ENCODE peak calls at places on chromosomes 4 and X, in five cellular contexts. A, Y, F, J and S are unnamed samples.

GRCh38 chr4:179307297-179308136 is 1865.3 kb upstream of the AGA start:
- DNase-seq in A (peak), Y (peak), F (peak), J (peak), S (no peak)

GRCh38 chr4:32199639-32200038 is 1479.5 kb downstream of the PCDH7 start:
- DNase-seq in A (no peak), Y (no peak), F (no peak), J (no peak), S (no peak)

GRCh38 chr4:5276475-5277045 is 225.3 kb downstream of the STK32B start:
- DNase-seq in A (no peak), Y (no peak), F (no peak), J (no peak), S (no peak)

GRCh38 chrX:1391370-1391706 is 575 bp downstream of the SLC25A6 start:
- DNase-seq in A (peak), Y (peak), F (no peak), J (peak), S (no peak)

GRCh38 chr4:57037982-57038604 is 59.4 kb downstream of the POLR2B start:
- DNase-seq in A (peak), Y (peak), F (no peak), J (peak), S (no peak)

GRCh38 chr4:61375316-61375715 is 175.2 kb downstream of the ADGRL3 start:
- DNase-seq in A (no peak), Y (no peak), F (no peak), J (no peak), S (no peak)

GRCh38 chrX:134990475-134991473 is at the start of gene SMIM10:
- DNase-seq in A (peak), Y (peak), F (peak), J (peak), S (peak)

GRCh38 chr4:109406337-109406931 is 27.2 kb upstream of the SEC24B start:
- DNase-seq in A (peak), Y (peak), F (peak), J (no peak), S (peak)

GRCh38 chr4:81405900-81406401 is 65.8 kb downstream of the RASGEF1B start:
- DNase-seq in A (peak), Y (peak), F (peak), J (no peak), S (peak)

GRCh38 chr4:24517676-24518075 is 66.7 kb downstream of the DHX15 start:
- DNase-seq in A (no peak), Y (no peak), F (no peak), J (no peak), S (no peak)

GRCh38 chrX:13721371-13721770 is 13.0 kb downstream of the TRAPPC2 start:
- DNase-seq in A (no peak), Y (no peak), F (no peak), J (no peak), S (no peak)

GRCh38 chr4:140395668-140396067 is 22.2 kb downstream of the SCOC start:
- DNase-seq in A (no peak), Y (no peak), F (no peak), J (no peak), S (no peak)
- TF ChIP-seq CTCF in A (no peak), Y (no peak), F (no peak), J (no peak), S (no peak)

DNA sequence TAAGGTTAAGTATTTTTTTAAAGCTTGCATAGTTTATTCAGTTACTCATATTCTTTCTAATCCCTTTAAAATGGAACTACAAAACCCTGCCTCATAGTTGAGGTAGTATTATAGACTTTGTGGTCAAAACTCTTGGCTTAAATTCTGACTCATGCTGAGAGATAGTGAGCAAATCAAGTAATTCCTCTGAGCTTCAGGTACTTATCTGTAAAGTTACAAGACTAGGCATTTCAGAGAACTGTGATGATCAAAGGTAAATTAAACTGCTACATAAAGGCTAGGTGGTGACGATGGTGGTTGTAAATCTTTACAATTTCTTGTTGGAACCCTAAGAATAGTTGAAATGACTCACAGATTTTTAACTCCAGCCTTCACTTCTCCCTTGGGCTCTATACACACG is 3.2 kb upstream of the CLOCK start:
- DNase-seq in A (no peak), Y (no peak), F (peak), J (no peak), S (no peak)
- TF ChIP-seq CTCF in A (no peak), Y (no peak), F (no peak), J (no peak), S (no peak)

DNA sequence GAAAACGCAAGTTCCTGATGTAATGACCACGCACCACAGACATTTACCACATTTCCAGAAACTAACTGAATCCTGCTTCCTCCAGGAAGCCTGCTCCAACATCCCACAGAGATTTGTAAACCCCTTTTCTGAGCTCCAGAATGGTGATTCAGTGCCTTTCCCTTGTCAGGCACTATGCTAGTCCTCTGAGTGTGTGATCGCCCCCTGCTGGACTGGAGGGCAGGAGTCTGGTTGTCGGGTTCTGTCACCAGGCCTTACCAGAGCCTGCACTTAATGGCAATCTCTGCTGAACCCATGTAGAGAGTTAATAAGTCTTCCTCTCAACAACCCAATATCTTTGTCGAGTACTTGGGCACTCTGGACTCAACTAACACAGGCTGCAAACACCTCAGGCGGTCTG is 14.5 kb upstream of the KDM5C start:
- DNase-seq in A (no peak), Y (no peak), F (no peak), J (no peak), S (no peak)
- TF ChIP-seq CTCF in A (peak), Y (no peak), F (peak), J (no peak), S (no peak)

GRCh38 chrX:108584617-108585211 is 145.1 kb downstream of the COL4A5 start:
- DNase-seq in A (peak), Y (no peak), F (peak), J (no peak), S (no peak)
- TF ChIP-seq CTCF in A (peak), Y (peak), F (peak), J (peak), S (peak)

GRCh38 chr4:99047710-99048109 is 40.9 kb downstream of the ADH5 start:
- DNase-seq in A (no peak), Y (no peak), F (no peak), J (no peak), S (no peak)
- TF ChIP-seq CTCF in A (no peak), Y (no peak), F (peak), J (no peak), S (no peak)

DNA sequence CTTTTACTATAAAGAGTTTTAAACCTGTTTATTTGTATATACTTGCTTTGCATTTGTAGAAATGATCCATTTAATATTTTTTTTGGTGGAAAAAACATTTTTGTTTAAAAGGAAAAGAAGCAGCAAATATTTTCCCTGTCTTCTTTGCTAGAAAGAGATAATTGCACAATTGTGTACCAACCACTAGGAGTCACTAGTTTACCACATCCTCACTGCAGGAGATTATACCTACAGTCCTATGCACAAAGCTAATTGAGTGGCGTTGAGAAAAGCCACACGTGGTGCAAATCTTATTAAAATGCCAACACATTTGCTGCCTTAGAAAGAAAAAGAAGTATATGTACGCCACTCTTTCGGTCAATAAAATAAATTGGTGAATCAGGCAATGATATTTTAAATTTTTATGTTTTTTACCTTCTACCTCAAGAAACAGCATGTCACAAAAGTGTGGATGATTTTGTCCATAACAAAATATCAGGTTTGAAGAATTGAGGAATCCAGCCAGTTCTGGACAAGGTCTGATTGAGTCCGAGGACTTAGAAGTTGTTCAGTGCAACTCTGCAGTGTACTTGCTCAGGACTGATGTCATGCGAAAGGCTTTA is 102.9 kb downstream of the GRXCR1 start:
- DNase-seq in A (peak), Y (no peak), F (no peak), J (no peak), S (no peak)
- TF ChIP-seq CTCF in A (peak), Y (peak), F (peak), J (peak), S (peak)

GRCh38 chrX:150365953-150366911 is 3.1 kb downstream of the MAMLD1 start:
- DNase-seq in A (peak), Y (peak), F (no peak), J (no peak), S (no peak)
- TF ChIP-seq CTCF in A (peak), Y (no peak), F (peak), J (no peak), S (peak)

GRCh38 chr4:128298852-128299251 is 11.2 kb upstream of the PGRMC2 start:
- DNase-seq in A (no peak), Y (no peak), F (no peak), J (no peak), S (no peak)
- TF ChIP-seq CTCF in A (no peak), Y (no peak), F (peak), J (no peak), S (no peak)